ENCODE peak calls at places on chromosomes 1 and 21, in nine cellular contexts. W is activated CD4-positive, alpha-beta T cell treated with anti-CD3 and anti-CD28 coated beads, Interleukin-2, amount 50 U/mL, for 48 hours; O is kidney glomerular epithelial cell; Y is neural crest cell; I is nephron progenitor cell; V is left cardiac atrium; F is activated T-cell treated with anti-CD3 and anti-CD28 coated beads, Interleukin-2, amount 50 U/mL, for 24 hours; N is Kasumi-1; J is activated naive CD4-positive, alpha-beta T cell. Z is an unnamed sample.

GRCh38 chr1:32989160-32989894 is 24.7 kb upstream of the RNF19B start:
- DNase-seq in W (peak), O (peak), Y (no peak), I (no peak), V (peak), F (peak), N (peak), J (no peak), Z (no peak)

GRCh38 chr1:200934676-200935245 is 40.1 kb downstream of the INAVA start:
- DNase-seq in W (no peak), O (no peak), Y (no peak), I (no peak), V (no peak), F (no peak), N (no peak), J (no peak), Z (no peak)

GRCh38 chr1:28518745-28519341 is 13.0 kb downstream of the RCC1 start:
- DNase-seq in W (peak), O (no peak), Y (no peak), I (no peak), V (no peak), F (peak), N (peak), J (no peak), Z (no peak)

GRCh38 chr1:26894263-26894662 is 4.2 kb upstream of the GPN2 start:
- DNase-seq in W (no peak), O (no peak), Y (no peak), I (no peak), V (no peak), F (no peak), N (no peak), J (no peak), Z (no peak)

GRCh38 chr1:22349302-22350043 is 102.2 kb upstream of the ZBTB40 start:
- DNase-seq in W (no peak), O (no peak), Y (no peak), I (no peak), V (no peak), F (no peak), N (no peak), J (no peak), Z (no peak)

GRCh38 chr1:93579891-93580290 is 101.7 kb downstream of the BCAR3 start:
- DNase-seq in W (no peak), O (peak), Y (no peak), I (no peak), V (no peak), F (no peak), N (no peak), J (no peak), Z (peak)

GRCh38 chr1:45493116-45493697 is 2.2 kb upstream of the TESK2 start:
- DNase-seq in W (peak), O (peak), Y (peak), I (no peak), V (peak), F (no peak), N (peak), J (peak), Z (peak)

GRCh38 chr1:94072840-94073516 is 48.0 kb downstream of the ABCA4 start:
- DNase-seq in W (no peak), O (no peak), Y (no peak), I (no peak), V (no peak), F (no peak), N (peak), J (no peak), Z (no peak)

GRCh38 chr1:201676061-201676644 is 137.2 kb downstream of the NAV1 start:
- DNase-seq in W (no peak), O (peak), Y (no peak), I (peak), V (no peak), F (no peak), N (peak), J (no peak), Z (peak)

GRCh38 chr1:25051504-25051903 is 121.4 kb upstream of the RUNX3 start:
- DNase-seq in W (no peak), O (no peak), Y (no peak), I (no peak), V (peak), F (no peak), N (no peak), J (no peak), Z (no peak)

GRCh38 chr1:8789314-8790214 is 27.9 kb downstream of the RERE start:
- DNase-seq in W (no peak), O (no peak), Y (no peak), I (no peak), V (no peak), F (no peak), N (no peak), J (no peak), Z (no peak)

GRCh38 chr1:238951809-238952208 is 434.6 kb upstream of the CHRM3 start:
- DNase-seq in W (no peak), O (peak), Y (peak), I (peak), V (no peak), F (no peak), N (peak), J (no peak), Z (peak)

GRCh38 chr1:72056516-72056915 is 225.8 kb downstream of the NEGR1 start:
- DNase-seq in W (no peak), O (no peak), Y (no peak), I (no peak), V (no peak), F (no peak), N (no peak), J (no peak), Z (no peak)

GRCh38 chr21:35641271-35642016 is 418.9 kb downstream of the SETD4 start:
- DNase-seq in W (no peak), O (no peak), Y (no peak), I (no peak), V (no peak), F (no peak), N (no peak), J (no peak), Z (no peak)

GRCh38 chr1:25820247-25821111 is 725 bp downstream of the MTFR1L start:
- DNase-seq in W (peak), O (no peak), Y (no peak), I (peak), V (peak), F (peak), N (peak), J (peak), Z (no peak)

GRCh38 chr1:201085902-201086735 is 26.1 kb downstream of the CACNA1S start:
- DNase-seq in W (peak), O (peak), Y (peak), I (peak), V (peak), F (peak), N (peak), J (peak), Z (peak)

GRCh38 chr21:37193006-37193405 is 74.1 kb downstream of the VPS26C start:
- DNase-seq in W (no peak), O (no peak), Y (no peak), I (no peak), V (no peak), F (no peak), N (no peak), J (no peak), Z (no peak)

GRCh38 chr1:186848509-186849130 is 19.9 kb downstream of the PLA2G4A start:
- DNase-seq in W (no peak), O (no peak), Y (no peak), I (no peak), V (no peak), F (no peak), N (no peak), J (no peak), Z (no peak)